ENCODE peak calls at places on chromosomes 6 and 20, in nine cellular contexts. W is HCT116, X is colonic mucosa, O is psoas muscle, Y is IMR-90, L is A673, A is thyroid gland, R is right atrium auricular region, K is A549. Q is an unnamed sample.

GRCh38 chr6:87561012-87561411 is 28.8 kb downstream of the RARS2 start:
- DNase-seq in W (no peak), X (no peak), O (no peak), Y (peak; percentile 20), L (no peak), A (no peak), R (no peak), K (no peak), Q (no peak)

GRCh38 chr6:151916680-151917164 is 109.2 kb downstream of the ESR1 start:
- DNase-seq in W (no peak), X (no peak), O (no peak), Y (no peak), L (no peak), A (no peak), R (no peak), K (no peak), Q (no peak)

GRCh38 chr20:49167811-49168507 is 20.2 kb downstream of the STAU1 start:
- DNase-seq in W (no peak), X (no peak), O (no peak), Y (peak; percentile 31), L (no peak), A (peak; percentile 78), R (no peak), K (no peak), Q (no peak)

GRCh38 chr6:36787210-36787609 is 52.0 kb downstream of the CPNE5 start:
- DNase-seq in W (no peak), X (no peak), O (no peak), Y (no peak), L (no peak), A (no peak), R (no peak), K (no peak), Q (no peak)

GRCh38 chr6:169933251-169933821 is 181.9 kb downstream of the ERMARD start:
- DNase-seq in W (no peak), X (peak; percentile 26), O (no peak), Y (no peak), L (no peak), A (no peak), R (peak; percentile 47), K (no peak), Q (no peak)

GRCh38 chr20:32674362-32674789 is 635 bp upstream of the C20orf203 start:
- DNase-seq in W (peak; percentile 40), X (peak; percentile 66), O (no peak), Y (peak; percentile 50), L (peak; percentile 27), A (peak; percentile 64), R (no peak), K (peak; percentile 66), Q (no peak)

GRCh38 chr6:45479834-45480696 is 102.3 kb upstream of the SUPT3H start:
- DNase-seq in W (no peak), X (no peak), O (no peak), Y (peak; percentile 88), L (peak; percentile 50), A (no peak), R (no peak), K (no peak), Q (no peak)

GRCh38 chr6:128036808-128037570 is 136.1 kb upstream of the THEMIS start:
- DNase-seq in W (no peak), X (no peak), O (no peak), Y (no peak), L (peak; percentile 77), A (no peak), R (no peak), K (no peak), Q (no peak)

GRCh38 chr6:41273699-41274098 is 12.8 kb downstream of the TREM1 start:
- DNase-seq in W (no peak), X (no peak), O (no peak), Y (no peak), L (no peak), A (no peak), R (no peak), K (no peak), Q (no peak)

GRCh38 chr6:123838612-123839279 is 35.1 kb downstream of the NKAIN2 start:
- DNase-seq in W (no peak), X (no peak), O (no peak), Y (no peak), L (no peak), A (peak; percentile 16), R (no peak), K (no peak), Q (no peak)

GRCh38 chr6:3457710-3458605 is 1.1 kb upstream of the SLC22A23 start:
- DNase-seq in W (peak; percentile 42), X (peak; percentile 79), O (peak; percentile 70), Y (no peak), L (peak; percentile 56), A (peak; percentile 59), R (no peak), K (peak; percentile 63), Q (no peak)

GRCh38 chr6:107542170-107542569 is 52.3 kb downstream of the SOBP start:
- DNase-seq in W (no peak), X (no peak), O (peak; percentile 58), Y (no peak), L (no peak), A (no peak), R (peak; percentile 74), K (no peak), Q (no peak)

GRCh38 chr6:106253731-106254130 is 71.8 kb downstream of the ATG5 start:
- DNase-seq in W (no peak), X (no peak), O (no peak), Y (peak; percentile 31), L (no peak), A (no peak), R (no peak), K (no peak), Q (no peak)

GRCh38 chr6:154842828-154843227 is 109.6 kb downstream of the SCAF8 start:
- DNase-seq in W (no peak), X (no peak), O (no peak), Y (no peak), L (peak; percentile 68), A (no peak), R (no peak), K (no peak), Q (no peak)

DNA sequence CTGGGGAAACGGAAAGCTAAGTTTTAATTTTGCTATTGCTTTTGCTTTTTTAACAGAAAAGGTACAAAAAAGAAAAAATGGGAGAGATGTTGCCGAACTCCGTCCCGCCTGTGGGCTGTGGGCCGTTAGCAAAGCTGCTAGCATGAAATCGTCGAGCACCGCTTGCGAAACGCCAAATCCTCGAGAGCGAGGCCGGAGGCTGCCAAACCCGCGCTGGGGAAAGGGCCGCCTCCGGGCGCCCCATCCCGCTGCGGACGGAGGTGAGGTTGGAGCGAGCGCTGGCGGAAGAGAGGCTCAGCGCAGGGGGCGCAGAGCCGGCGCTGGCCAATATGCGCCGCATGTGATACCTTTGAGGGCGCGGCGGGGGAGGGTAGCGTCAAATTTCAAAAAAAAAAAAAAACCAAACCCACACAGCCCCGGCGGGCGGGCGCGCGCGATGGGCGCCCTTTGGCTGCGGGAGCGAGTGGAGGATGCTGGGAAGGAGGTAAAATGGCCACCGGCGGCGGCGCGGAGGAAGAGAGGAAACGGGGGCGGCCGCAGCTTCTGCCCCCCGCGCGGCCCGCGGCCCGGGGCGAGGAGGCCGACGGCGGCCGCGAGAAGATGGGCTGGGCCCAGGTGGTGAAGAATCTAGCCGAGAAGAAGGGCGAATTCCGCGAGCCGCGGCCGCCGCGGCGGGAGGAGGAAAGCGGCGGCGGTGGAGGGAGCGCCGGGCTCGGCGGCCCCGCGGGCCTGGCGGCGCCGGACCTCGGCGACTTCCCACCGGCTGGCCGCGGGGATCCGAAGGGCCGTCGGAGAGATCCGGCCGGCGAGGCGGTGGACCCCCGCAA is at the start of gene ZCCHC3:
- DNase-seq in W (peak; percentile 77), X (peak; percentile 85), O (peak; percentile 95), Y (peak; percentile 93), L (peak; percentile 96), A (peak; percentile 92), R (peak; percentile 88), K (peak; percentile 95), Q (peak; percentile 95)
- H3K4me3 ChIP-seq in W (peak within 1 kb of the TSS; percentile 88), X (peak within 1 kb of the TSS; percentile 76), O (peak within 1 kb of the TSS; percentile 99), Y (peak within 1 kb of the TSS; percentile 100), L (peak within 1 kb of the TSS; percentile 88), A (peak within 1 kb of the TSS; percentile 94), R (peak within 1 kb of the TSS; percentile 92), K (peak within 1 kb of the TSS; percentile 75), Q (peak within 1 kb of the TSS; percentile 90)

DNA sequence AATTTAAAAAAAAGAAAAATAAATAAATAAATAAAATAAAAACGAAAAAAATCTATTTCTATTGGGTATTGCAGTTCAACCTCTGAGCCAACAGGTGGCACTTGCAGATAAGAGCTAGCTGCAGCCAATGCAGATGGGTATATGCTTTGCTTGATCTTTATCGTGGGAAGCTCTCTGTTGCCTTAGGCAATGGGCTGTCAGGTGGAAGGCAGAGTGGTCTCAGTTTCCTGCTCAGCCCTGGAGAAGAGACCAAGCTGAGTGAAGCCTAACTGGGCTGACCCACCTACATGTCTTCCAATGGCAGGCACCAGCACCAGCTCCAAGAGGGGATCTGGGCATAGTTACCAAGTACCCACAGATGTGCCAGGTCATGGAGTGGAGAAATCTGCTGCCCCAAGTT is 95.0 kb downstream of the AK9 start:
- DNase-seq in W (peak; percentile 18), X (no peak), O (no peak), Y (peak; percentile 57), L (peak; percentile 42), A (peak; percentile 8), R (no peak), K (peak; percentile 14), Q (no peak)
- TF ChIP-seq CTCF in W (peak; percentile 60), X (no peak), O (no peak), Y (peak; percentile 54), L (peak; percentile 49), A (no peak), R (no peak), K (no peak), Q (peak; percentile 40)

GRCh38 chr6:165986647-165987482 is 180.8 kb downstream of the TBXT start:
- DNase-seq in W (no peak), X (no peak), O (no peak), Y (peak; percentile 61), L (no peak), A (peak; percentile 37), R (no peak), K (peak; percentile 65), Q (no peak)

GRCh38 chr6:165985926-165986646 is 181.6 kb downstream of the TBXT start:
- DNase-seq in W (no peak), X (no peak), O (no peak), Y (no peak), L (no peak), A (no peak), R (no peak), K (peak; percentile 80), Q (no peak)

GRCh38 chr6:165983112-165984072 is 184.3 kb downstream of the TBXT start:
- DNase-seq in W (no peak), X (no peak), O (no peak), Y (no peak), L (no peak), A (no peak), R (no peak), K (no peak), Q (no peak)

GRCh38 chr6:165984743-165985142 is 182.9 kb downstream of the TBXT start:
- DNase-seq in W (no peak), X (no peak), O (no peak), Y (no peak), L (no peak), A (no peak), R (no peak), K (peak; percentile 79), Q (no peak)

GRCh38 chr6:165985281-165985925 is 182.2 kb downstream of the TBXT start:
- DNase-seq in W (no peak), X (no peak), O (no peak), Y (no peak), L (no peak), A (no peak), R (no peak), K (no peak), Q (no peak)
- H3K4me1 ChIP-seq in W (no peaks in the 10 kb centered on the region), X (no peaks in the 10 kb centered on the region), O (no peaks in the 10 kb centered on the region), Y (peaks cover 10% of the 10 kb centered on the region), L (peaks cover 12% of the 10 kb centered on the region), A (peaks cover 28% of the 10 kb centered on the region), R (peaks cover 29% of the 10 kb centered on the region), K (peaks cover 31% of the 10 kb centered on the region), Q (peaks cover 23% of the 10 kb centered on the region)

GRCh38 chr6:132763269-132763668 is 5.6 kb upstream of the VNN2 start:
- DNase-seq in W (no peak), X (peak; percentile 25), O (no peak), Y (no peak), L (peak; percentile 30), A (no peak), R (no peak), K (no peak), Q (peak; percentile 74)
- H3K4me3 ChIP-seq in W (no peak overlapping the region), X (no peak overlapping the region), O (no peak overlapping the region), Y (no peak overlapping the region), L (no peak overlapping the region), A (no peak overlapping the region), R (no peak overlapping the region), K (no peak overlapping the region), Q (peak overlapping the region; percentile 11)

Q was measured in spleen.